ENCODE peak calls at places on chromosomes 11 and 22, in five cellular contexts. One of them, this sample, is unnamed.

GRCh38 chr11:64894070-64894811 is 15.8 kb upstream of the EHD1 start:
- DNase-seq in HCT116: no peak
- DNase-seq in endothelial cell: peak
- DNase-seq in mammary epithelial cell: peak
- DNase-seq in K562: peak
- DNase-seq in this sample: peak

GRCh38 chr11:27404427-27404826 is 41.4 kb upstream of the CCDC34 start:
- DNase-seq in HCT116: no peak
- DNase-seq in endothelial cell: no peak
- DNase-seq in mammary epithelial cell: no peak
- DNase-seq in K562: no peak
- DNase-seq in this sample: no peak

GRCh38 chr11:108897071-108897481 is 232.2 kb downstream of the DDX10 start:
- DNase-seq in HCT116: peak
- DNase-seq in endothelial cell: no peak
- DNase-seq in mammary epithelial cell: no peak
- DNase-seq in K562: no peak
- DNase-seq in this sample: peak

GRCh38 chr22:44538071-44538470 is 40.0 kb upstream of the RTL6 start:
- DNase-seq in HCT116: no peak
- DNase-seq in endothelial cell: no peak
- DNase-seq in mammary epithelial cell: peak
- DNase-seq in K562: no peak
- DNase-seq in this sample: no peak

GRCh38 chr22:44085743-44086741 is 61.9 kb downstream of the PARVB start:
- DNase-seq in HCT116: peak
- DNase-seq in endothelial cell: peak
- DNase-seq in mammary epithelial cell: peak
- DNase-seq in K562: peak
- DNase-seq in this sample: peak

GRCh38 chr11:120883404-120884135 is 140.3 kb upstream of the TBCEL start:
- DNase-seq in HCT116: no peak
- DNase-seq in endothelial cell: no peak
- DNase-seq in mammary epithelial cell: peak
- DNase-seq in K562: no peak
- DNase-seq in this sample: no peak

GRCh38 chr11:131977854-131978253 is 607.4 kb downstream of the NTM start:
- DNase-seq in HCT116: no peak
- DNase-seq in endothelial cell: no peak
- DNase-seq in mammary epithelial cell: peak
- DNase-seq in K562: no peak
- DNase-seq in this sample: no peak

GRCh38 chr11:16669799-16670415 is 68.5 kb upstream of the C11orf58 start:
- DNase-seq in HCT116: peak
- DNase-seq in endothelial cell: no peak
- DNase-seq in mammary epithelial cell: peak
- DNase-seq in K562: no peak
- DNase-seq in this sample: peak

GRCh38 chr11:108224908-108225786 is 2.3 kb downstream of the ATM start:
- DNase-seq in HCT116: no peak
- DNase-seq in endothelial cell: no peak
- DNase-seq in mammary epithelial cell: no peak
- DNase-seq in K562: no peak
- DNase-seq in this sample: no peak

GRCh38 chr22:31296258-31296657 is 4.0 kb upstream of the PIK3IP1 start:
- DNase-seq in HCT116: no peak
- DNase-seq in endothelial cell: no peak
- DNase-seq in mammary epithelial cell: peak
- DNase-seq in K562: no peak
- DNase-seq in this sample: no peak

GRCh38 chr11:111908639-111909305 is 2.8 kb downstream of the CRYAB start:
- DNase-seq in HCT116: no peak
- DNase-seq in endothelial cell: no peak
- DNase-seq in mammary epithelial cell: no peak
- DNase-seq in K562: no peak
- DNase-seq in this sample: no peak

GRCh38 chr22:30444632-30445437 is 19.3 kb downstream of the MTFP1 start:
- DNase-seq in HCT116: peak
- DNase-seq in endothelial cell: peak
- DNase-seq in mammary epithelial cell: peak
- DNase-seq in K562: peak
- DNase-seq in this sample: peak

GRCh38 chr22:40346178-40347064 is at the start of gene ADSL:
- DNase-seq in HCT116: peak
- DNase-seq in endothelial cell: peak
- DNase-seq in mammary epithelial cell: peak
- DNase-seq in K562: peak
- DNase-seq in this sample: peak

GRCh38 chr11:58301576-58301975 is 33.5 kb upstream of the OR10W1 start:
- DNase-seq in HCT116: no peak
- DNase-seq in endothelial cell: no peak
- DNase-seq in mammary epithelial cell: peak
- DNase-seq in K562: no peak
- DNase-seq in this sample: no peak

GRCh38 chr11:79201637-79202347 is 239.0 kb downstream of the TENM4 start:
- DNase-seq in HCT116: no peak
- DNase-seq in endothelial cell: no peak
- DNase-seq in mammary epithelial cell: peak
- DNase-seq in K562: no peak
- DNase-seq in this sample: no peak

GRCh38 chr11:130675456-130675855 is 227.0 kb downstream of the ADAMTS15 start:
- DNase-seq in HCT116: no peak
- DNase-seq in endothelial cell: no peak
- DNase-seq in mammary epithelial cell: no peak
- DNase-seq in K562: no peak
- DNase-seq in this sample: no peak

GRCh38 chr11:132453411-132453810 is 1078.9 kb downstream of the OPCML start:
- DNase-seq in HCT116: no peak
- DNase-seq in endothelial cell: no peak
- DNase-seq in mammary epithelial cell: no peak
- DNase-seq in K562: no peak
- DNase-seq in this sample: no peak

GRCh38 chr22:42152661-42153270 is 22.2 kb upstream of the CYP2D6 start:
- DNase-seq in HCT116: no peak
- DNase-seq in endothelial cell: no peak
- DNase-seq in mammary epithelial cell: no peak
- DNase-seq in K562: no peak
- DNase-seq in this sample: no peak

GRCh38 chr11:69010964-69011623 is 2.0 kb downstream of the MRGPRF start:
- DNase-seq in HCT116: peak
- DNase-seq in endothelial cell: peak
- DNase-seq in mammary epithelial cell: peak
- DNase-seq in K562: peak
- DNase-seq in this sample: peak

GRCh38 chr11:78698612-78699011 is 123.9 kb upstream of the NARS2 start:
- DNase-seq in HCT116: no peak
- DNase-seq in endothelial cell: no peak
- DNase-seq in mammary epithelial cell: peak
- DNase-seq in K562: no peak
- DNase-seq in this sample: no peak

GRCh38 chr22:32712644-32713355 is 88.7 kb upstream of the TIMP3 start:
- DNase-seq in HCT116: no peak
- DNase-seq in endothelial cell: no peak
- DNase-seq in mammary epithelial cell: no peak
- DNase-seq in K562: no peak
- DNase-seq in this sample: no peak

GRCh38 chr11:77525455-77526091 is 51.7 kb upstream of the PAK1 start:
- DNase-seq in HCT116: no peak
- DNase-seq in endothelial cell: no peak
- DNase-seq in mammary epithelial cell: no peak
- DNase-seq in K562: no peak
- DNase-seq in this sample: no peak

DNA sequence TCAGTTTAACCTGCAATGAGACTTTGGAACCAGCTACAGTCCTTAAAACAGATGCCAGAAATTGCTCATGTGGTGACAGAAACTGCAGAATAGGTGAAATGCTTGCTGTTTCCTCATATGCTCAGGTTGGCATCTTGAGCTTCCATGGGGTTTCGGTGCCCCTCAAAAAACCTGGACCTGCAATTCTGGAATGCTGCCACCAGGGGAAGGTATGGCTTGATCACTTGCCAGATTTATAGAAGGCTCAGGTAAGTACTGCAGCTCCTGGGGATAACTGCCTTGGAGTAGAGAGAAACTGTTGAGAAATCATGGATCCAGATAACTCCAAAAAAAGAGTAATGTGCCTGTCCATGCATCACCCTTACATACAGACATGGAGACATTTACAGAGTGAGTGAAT is 113.0 kb downstream of the CTTN start:
- DNase-seq in HCT116: no peak
- DNase-seq in endothelial cell: no peak
- DNase-seq in mammary epithelial cell: no peak
- DNase-seq in K562: no peak
- DNase-seq in this sample: no peak
- TF ChIP-seq CTCF in HCT116: peak
- TF ChIP-seq CTCF in endothelial cell: peak
- TF ChIP-seq CTCF in mammary epithelial cell: peak
- TF ChIP-seq CTCF in K562: no peak
- TF ChIP-seq CTCF in this sample: no peak

GRCh38 chr11:61972112-61972795 is 4.8 kb upstream of the FTH1 start:
- DNase-seq in HCT116: no peak
- DNase-seq in endothelial cell: no peak
- DNase-seq in mammary epithelial cell: no peak
- DNase-seq in K562: peak
- DNase-seq in this sample: peak
- TF ChIP-seq CTCF in HCT116: no peak
- TF ChIP-seq CTCF in endothelial cell: no peak
- TF ChIP-seq CTCF in mammary epithelial cell: no peak
- TF ChIP-seq CTCF in K562: no peak
- TF ChIP-seq CTCF in this sample: no peak

GRCh38 chr11:32586576-32587190 is 3.1 kb downstream of the EIF3M start:
- DNase-seq in HCT116: peak
- DNase-seq in endothelial cell: no peak
- DNase-seq in mammary epithelial cell: peak
- DNase-seq in K562: peak
- DNase-seq in this sample: peak
- TF ChIP-seq CTCF in HCT116: peak
- TF ChIP-seq CTCF in endothelial cell: peak
- TF ChIP-seq CTCF in mammary epithelial cell: peak
- TF ChIP-seq CTCF in K562: peak
- TF ChIP-seq CTCF in this sample: no peak

DNA sequence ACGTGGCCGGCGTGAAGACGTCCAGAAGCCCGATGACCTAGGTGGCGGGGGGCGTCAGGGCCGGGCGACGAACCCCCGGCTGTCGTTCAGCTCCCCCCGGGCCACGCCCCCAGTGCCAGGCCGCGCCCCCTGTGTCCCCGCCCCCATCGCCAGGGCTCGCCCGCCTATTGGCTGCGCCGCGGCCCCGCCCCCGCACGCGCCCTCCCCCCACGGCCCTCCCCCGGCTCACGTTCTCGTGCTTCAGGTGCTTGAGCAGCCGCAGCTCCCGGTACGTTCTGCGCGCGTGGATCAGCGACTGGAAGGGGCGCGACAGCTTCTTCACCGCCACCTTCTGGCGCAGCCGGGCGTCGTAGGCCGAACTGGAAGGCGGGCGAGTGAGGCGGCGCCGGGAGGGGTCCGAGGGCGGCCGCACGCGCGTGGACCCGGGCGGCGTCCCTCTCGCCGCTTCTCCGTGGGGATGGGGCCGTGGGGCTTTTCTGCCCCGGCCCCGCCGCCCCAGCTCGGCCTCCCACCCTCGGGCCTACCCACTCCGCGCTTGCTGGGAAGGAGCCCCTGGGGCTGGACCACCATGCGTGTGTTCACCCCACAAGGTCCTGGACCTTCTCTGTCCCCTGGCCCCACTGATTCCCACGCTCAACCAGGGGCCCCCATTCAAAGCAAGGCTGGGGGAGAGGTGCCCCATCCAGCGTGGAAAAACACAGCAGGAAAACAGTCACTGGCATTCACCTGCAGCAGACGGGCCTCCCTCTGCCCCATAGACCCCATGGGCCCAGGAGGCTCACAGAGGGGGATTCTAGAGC is 2.4 kb downstream of the MAPK11 start:
- DNase-seq in HCT116: no peak
- DNase-seq in endothelial cell: peak
- DNase-seq in mammary epithelial cell: peak
- DNase-seq in K562: peak
- DNase-seq in this sample: no peak
- TF ChIP-seq CTCF in HCT116: no peak
- TF ChIP-seq CTCF in endothelial cell: no peak
- TF ChIP-seq CTCF in mammary epithelial cell: peak
- TF ChIP-seq CTCF in K562: peak
- TF ChIP-seq CTCF in this sample: no peak

GRCh38 chr11:33761471-33761870 is 12.8 kb downstream of the FBXO3 start:
- DNase-seq in HCT116: no peak
- DNase-seq in endothelial cell: no peak
- DNase-seq in mammary epithelial cell: no peak
- DNase-seq in K562: no peak
- DNase-seq in this sample: no peak
- TF ChIP-seq CTCF in HCT116: no peak
- TF ChIP-seq CTCF in endothelial cell: no peak
- TF ChIP-seq CTCF in mammary epithelial cell: no peak
- TF ChIP-seq CTCF in K562: no peak
- TF ChIP-seq CTCF in this sample: no peak

GRCh38 chr11:18203723-18204122 is 31.1 kb downstream of the MRGPRX4 start:
- DNase-seq in HCT116: peak
- DNase-seq in endothelial cell: peak
- DNase-seq in mammary epithelial cell: no peak
- DNase-seq in K562: peak
- DNase-seq in this sample: peak
- TF ChIP-seq CTCF in HCT116: peak
- TF ChIP-seq CTCF in endothelial cell: no peak
- TF ChIP-seq CTCF in mammary epithelial cell: peak
- TF ChIP-seq CTCF in K562: peak
- TF ChIP-seq CTCF in this sample: peak